ENCODE peak calls at places on chromosomes 2 and 18, in five cellular contexts. U, G, Z, W and O are unnamed samples.

GRCh38 chr2:8511868-8512612 is 169.8 kb upstream of the ID2 start:
- DNase-seq in U (peak; percentile 64), G (peak; percentile 68), Z (no peak), W (no peak), O (no peak)

GRCh38 chr18:69257861-69258458 is 142.7 kb upstream of the DOK6 start:
- DNase-seq in U (peak; percentile 69), G (peak; percentile 73), Z (no peak), W (no peak), O (peak; percentile 93)

GRCh38 chr2:231397011-231397927 is 1.8 kb downstream of the B3GNT7 start:
- DNase-seq in U (no peak), G (no peak), Z (no peak), W (no peak), O (no peak)

GRCh38 chr2:211766689-211767088 is 771.9 kb downstream of the ERBB4 start:
- DNase-seq in U (no peak), G (no peak), Z (no peak), W (no peak), O (no peak)

GRCh38 chr2:230668184-230668938 is 44.3 kb upstream of the CAB39 start:
- DNase-seq in U (peak; percentile 74), G (no peak), Z (no peak), W (peak; percentile 55), O (no peak)

GRCh38 chr18:67938691-67939090 is 422.2 kb upstream of the DSEL start:
- DNase-seq in U (peak; percentile 84), G (no peak), Z (no peak), W (no peak), O (no peak)

GRCh38 chr2:165815299-165815698 is 21.3 kb upstream of the GALNT3 start:
- DNase-seq in U (no peak), G (no peak), Z (no peak), W (no peak), O (no peak)

GRCh38 chr2:142140434-142140845 is 9.6 kb upstream of the LRP1B start:
- DNase-seq in U (peak; percentile 9), G (no peak), Z (no peak), W (no peak), O (peak; percentile 47)

GRCh38 chr2:159069229-159069628 is 100.8 kb downstream of the TANC1 start:
- DNase-seq in U (no peak), G (no peak), Z (no peak), W (no peak), O (no peak)

GRCh38 chr2:204670124-204670523 is 124.8 kb downstream of the PARD3B start:
- DNase-seq in U (peak; percentile 12), G (no peak), Z (no peak), W (no peak), O (no peak)

GRCh38 chr2:215137741-215138340 is 585 bp downstream of the ABCA12 start:
- DNase-seq in U (peak; percentile 42), G (peak; percentile 2), Z (peak; percentile 19), W (no peak), O (peak; percentile 70)

GRCh38 chr2:149235837-149236236 is 94.5 kb upstream of the LYPD6 start:
- DNase-seq in U (no peak), G (no peak), Z (no peak), W (no peak), O (no peak)

GRCh38 chr2:48514591-48514990 is 15.4 kb upstream of the STON1 start:
- DNase-seq in U (peak; percentile 7), G (no peak), Z (no peak), W (no peak), O (no peak)

GRCh38 chr2:224155371-224155770 is 116.3 kb upstream of the SERPINE2 start:
- DNase-seq in U (no peak), G (no peak), Z (no peak), W (no peak), O (no peak)

GRCh38 chr18:3611313-3612038 is 161.5 kb downstream of the TGIF1 start:
- DNase-seq in U (peak; percentile 33), G (no peak), Z (no peak), W (no peak), O (no peak)

GRCh38 chr2:236608308-236608564 is 38.6 kb downstream of the ACKR3 start:
- DNase-seq in U (no peak), G (no peak), Z (peak; percentile 64), W (no peak), O (no peak)

GRCh38 chr18:21273568-21273967 is 31.5 kb downstream of the GREB1L start:
- DNase-seq in U (no peak), G (no peak), Z (no peak), W (no peak), O (no peak)

GRCh38 chr18:55337908-55338521 is 250.0 kb downstream of the TCF4 start:
- DNase-seq in U (no peak), G (no peak), Z (no peak), W (peak; percentile 33), O (no peak)

GRCh38 chr18:6975084-6975483 is 142.5 kb downstream of the LAMA1 start:
- DNase-seq in U (no peak), G (no peak), Z (no peak), W (no peak), O (no peak)

GRCh38 chr2:63613391-63613901 is 24.7 kb downstream of the MDH1 start:
- DNase-seq in U (no peak), G (no peak), Z (no peak), W (no peak), O (peak; percentile 59)

GRCh38 chr2:174839672-174840071 is 75.4 kb upstream of the CHRNA1 start:
- DNase-seq in U (no peak), G (no peak), Z (no peak), W (no peak), O (no peak)

GRCh38 chr2:219071189-219071816 is 10.6 kb upstream of the IHH start:
- DNase-seq in U (peak; percentile 43), G (no peak), Z (no peak), W (no peak), O (no peak)

GRCh38 chr18:47166235-47166634 is 9.9 kb downstream of the IER3IP1 start:
- DNase-seq in U (no peak), G (no peak), Z (no peak), W (no peak), O (peak; percentile 58)

GRCh38 chr18:25830787-25831186 is 259.6 kb downstream of the SS18 start:
- DNase-seq in U (peak; percentile 82), G (peak; percentile 68), Z (no peak), W (peak; percentile 32), O (peak; percentile 80)

GRCh38 chr18:41484069-41484468 is 471.0 kb upstream of the PIK3C3 start:
- DNase-seq in U (no peak), G (no peak), Z (no peak), W (no peak), O (no peak)

GRCh38 chr2:19035238-19035637 is 323.2 kb downstream of the OSR1 start:
- DNase-seq in U (peak; percentile 70), G (peak; percentile 77), Z (no peak), W (peak; percentile 40), O (peak; percentile 52)

GRCh38 chr2:170812716-170813585 is 3.7 kb upstream of the GAD1 start:
- DNase-seq in U (peak; percentile 84), G (peak; percentile 81), Z (peak; percentile 62), W (peak; percentile 54), O (peak; percentile 89)

DNA sequence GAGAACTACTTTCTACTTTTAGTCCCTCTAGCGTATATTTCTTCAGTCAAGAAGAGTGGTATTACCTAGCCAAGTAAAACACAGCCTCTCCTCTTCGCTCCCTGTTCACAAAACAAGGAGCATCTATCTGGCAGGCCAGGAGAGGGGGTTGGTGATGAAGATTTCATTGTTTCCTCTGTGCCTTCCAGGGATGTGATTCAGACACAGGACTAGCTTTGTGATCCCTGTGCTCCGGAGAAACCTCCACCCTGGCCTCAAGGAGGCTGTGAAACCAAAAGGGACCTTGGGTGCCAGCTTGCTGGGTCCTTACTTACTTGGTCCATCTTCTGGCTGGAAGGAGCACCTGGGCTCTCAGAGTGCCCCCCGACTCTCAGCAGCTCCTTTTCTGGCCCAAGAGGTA is 5.7 kb downstream of the RHOB start:
- DNase-seq in U (peak; percentile 39), G (peak; percentile 47), Z (no peak), W (no peak), O (no peak)
- H3K27ac ChIP-seq in U (no peak overlapping the region), G (no peak overlapping the region), Z (no peak overlapping the region), W (peak overlapping the region; percentile 99), O (no peak overlapping the region)

DNA sequence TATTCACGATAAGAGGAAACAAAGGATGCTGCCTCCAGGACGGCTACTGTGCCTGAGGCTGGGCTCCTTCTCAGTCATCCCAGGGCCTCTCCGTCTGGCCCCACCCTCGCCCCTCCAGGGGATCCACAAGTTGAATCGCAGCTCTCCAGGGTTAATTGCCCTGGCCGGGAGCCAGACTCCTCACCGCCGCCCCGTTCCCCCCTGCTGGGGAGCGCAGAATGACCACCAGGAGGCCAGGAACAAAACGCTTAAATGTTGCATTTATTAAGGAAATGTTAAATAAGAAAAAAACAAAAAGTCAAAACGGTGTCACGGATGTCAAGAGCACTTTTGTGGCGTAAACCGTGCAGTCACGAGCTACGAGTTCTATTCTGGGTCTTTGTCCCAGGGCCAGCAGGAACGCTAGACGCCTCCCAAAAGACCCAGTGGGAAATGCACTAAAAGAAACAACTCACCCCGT is 1.4 kb downstream of the RPRM start:
- DNase-seq in U (no peak), G (no peak), Z (peak; percentile 56), W (no peak), O (peak; percentile 32)
- TF ChIP-seq CTCF in U (no peak), G (peak; percentile 38), Z (peak; percentile 28), W (no peak), O (no peak)

GRCh38 chr2:42973771-42974170 is 181.4 kb upstream of the HAAO start:
- DNase-seq in U (no peak), G (no peak), Z (no peak), W (no peak), O (peak; percentile 40)

GRCh38 chr2:42974697-42975357 is 182.4 kb upstream of the HAAO start:
- DNase-seq in U (peak; percentile 63), G (no peak), Z (peak; percentile 95), W (peak; percentile 78), O (peak; percentile 73)

GRCh38 chr2:42974303-42974696 is 181.9 kb upstream of the HAAO start:
- DNase-seq in U (no peak), G (no peak), Z (no peak), W (no peak), O (peak; percentile 52)

GRCh38 chr2:42976400-42976799 is 184.0 kb upstream of the HAAO start:
- DNase-seq in U (no peak), G (no peak), Z (no peak), W (no peak), O (no peak)

GRCh38 chr2:42975358-42975717 is 183.0 kb upstream of the HAAO start:
- DNase-seq in U (no peak), G (no peak), Z (no peak), W (no peak), O (no peak)
- H3K4me3 ChIP-seq in U (peak overlapping the region; percentile 15), G (peak overlapping the region; percentile 52), Z (peak overlapping the region; percentile 27), W (peak overlapping the region; percentile 54), O (no peak overlapping the region)

GRCh38 chr2:238597638-238598528 is 171.2 kb downstream of the ASB1 start:
- DNase-seq in U (no peak), G (no peak), Z (no peak), W (no peak), O (no peak)
- H3K27ac ChIP-seq in U (no peak overlapping the region), G (no peak overlapping the region), Z (peak overlapping the region; percentile 81), W (peak overlapping the region; percentile 67), O (no peak overlapping the region)

DNA sequence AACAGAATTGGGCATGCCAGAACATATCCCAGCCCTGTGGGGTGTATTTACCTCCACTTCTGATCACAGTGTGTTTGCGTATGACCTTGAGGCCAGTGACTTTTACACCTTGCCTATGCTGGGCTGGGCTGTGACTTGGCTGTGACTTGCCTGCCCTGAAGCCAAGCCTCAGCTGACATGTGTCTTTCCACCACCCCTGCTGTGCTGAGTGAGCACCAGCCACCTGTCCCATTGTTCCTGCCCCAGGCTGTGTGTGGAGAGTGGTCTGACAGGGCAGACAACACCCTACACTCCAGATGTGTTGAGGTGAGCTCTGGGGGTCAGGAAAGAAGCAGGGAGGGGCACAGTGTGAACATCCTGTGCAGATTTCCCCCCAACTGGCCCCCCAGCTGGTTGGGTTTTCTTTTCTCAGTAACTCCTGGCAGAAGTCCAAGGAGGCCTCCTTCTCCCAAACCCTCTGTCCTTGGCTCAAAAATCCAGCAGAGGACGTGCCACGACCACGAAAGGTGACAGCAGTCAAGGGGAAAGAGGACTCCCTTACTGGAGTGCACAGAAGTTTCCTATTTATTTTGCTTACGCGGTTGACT is 5.1 kb upstream of the STEAP3 start:
- DNase-seq in U (peak; percentile 74), G (peak; percentile 53), Z (no peak), W (peak; percentile 51), O (peak; percentile 68)
- TF ChIP-seq CTCF in U (peak; percentile 75), G (peak; percentile 79), Z (peak; percentile 54), W (peak; percentile 48), O (peak; percentile 26)